ENCODE peak calls at places on chromosomes 3 and 15, in four cellular contexts. One of them, this sample, is unnamed.

GRCh38 chr3:278300-279064 is 81.9 kb downstream of the CHL1 start:
- DNase-seq in ascending aorta: no peak
- DNase-seq in right atrium auricular region: no peak
- DNase-seq in ovary: no peak
- DNase-seq in this sample: no peak

GRCh38 chr15:63380828-63381282 is 791 bp downstream of the CA12 start:
- DNase-seq in ascending aorta: no peak
- DNase-seq in right atrium auricular region: no peak
- DNase-seq in ovary: no peak
- DNase-seq in this sample: no peak

GRCh38 chr3:355622-356021 is 159.1 kb downstream of the CHL1 start:
- DNase-seq in ascending aorta: no peak
- DNase-seq in right atrium auricular region: no peak
- DNase-seq in ovary: peak; percentile 25
- DNase-seq in this sample: no peak

GRCh38 chr3:129602730-129603560 is 3.5 kb downstream of the PLXND1 start:
- DNase-seq in ascending aorta: peak; percentile 53
- DNase-seq in right atrium auricular region: peak; percentile 92
- DNase-seq in ovary: peak; percentile 83
- DNase-seq in this sample: peak; percentile 74

GRCh38 chr15:87227846-87228245 is 1028.7 kb downstream of the NTRK3 start:
- DNase-seq in ascending aorta: no peak
- DNase-seq in right atrium auricular region: no peak
- DNase-seq in ovary: no peak
- DNase-seq in this sample: no peak

GRCh38 chr15:89492934-89493631 is 3.3 kb downstream of the RHCG start:
- DNase-seq in ascending aorta: no peak
- DNase-seq in right atrium auricular region: no peak
- DNase-seq in ovary: peak; percentile 9
- DNase-seq in this sample: no peak

GRCh38 chr3:130711885-130712284 is 34.7 kb downstream of the PIK3R4 start:
- DNase-seq in ascending aorta: no peak
- DNase-seq in right atrium auricular region: no peak
- DNase-seq in ovary: no peak
- DNase-seq in this sample: peak; percentile 34

GRCh38 chr3:88150371-88150770 is 612 bp downstream of the C3orf38 start:
- DNase-seq in ascending aorta: no peak
- DNase-seq in right atrium auricular region: no peak
- DNase-seq in ovary: no peak
- DNase-seq in this sample: no peak

GRCh38 chr15:93166675-93167074 is 77.7 kb upstream of the RGMA start:
- DNase-seq in ascending aorta: no peak
- DNase-seq in right atrium auricular region: no peak
- DNase-seq in ovary: no peak
- DNase-seq in this sample: no peak

GRCh38 chr15:90762109-90762508 is 45.0 kb downstream of the BLM start:
- DNase-seq in ascending aorta: peak; percentile 59
- DNase-seq in right atrium auricular region: peak; percentile 88
- DNase-seq in ovary: peak; percentile 18
- DNase-seq in this sample: no peak

GRCh38 chr3:50572158-50572557 is 2.8 kb downstream of the HEMK1 start:
- DNase-seq in ascending aorta: no peak
- DNase-seq in right atrium auricular region: peak; percentile 85
- DNase-seq in ovary: peak; percentile 79
- DNase-seq in this sample: no peak

GRCh38 chr3:129305592-129306091 is 27.0 kb downstream of the HMCES start:
- DNase-seq in ascending aorta: peak; percentile 90
- DNase-seq in right atrium auricular region: peak; percentile 93
- DNase-seq in ovary: peak; percentile 93
- DNase-seq in this sample: no peak

GRCh38 chr3:189355481-189356201 is 183.9 kb downstream of the TPRG1 start:
- DNase-seq in ascending aorta: no peak
- DNase-seq in right atrium auricular region: no peak
- DNase-seq in ovary: no peak
- DNase-seq in this sample: no peak

GRCh38 chr3:121974601-121975111 is 47.4 kb downstream of the ILDR1 start:
- DNase-seq in ascending aorta: no peak
- DNase-seq in right atrium auricular region: no peak
- DNase-seq in ovary: no peak
- DNase-seq in this sample: no peak

GRCh38 chr3:62370112-62371031 is 3.0 kb downstream of the FEZF2 start:
- DNase-seq in ascending aorta: no peak
- DNase-seq in right atrium auricular region: no peak
- DNase-seq in ovary: no peak
- DNase-seq in this sample: no peak

GRCh38 chr3:187040637-187041361 is 98.5 kb downstream of the RPL39L start:
- DNase-seq in ascending aorta: no peak
- DNase-seq in right atrium auricular region: no peak
- DNase-seq in ovary: no peak
- DNase-seq in this sample: peak; percentile 10

GRCh38 chr3:171811059-171811912 is 1.0 kb upstream of the PLD1 start:
- DNase-seq in ascending aorta: no peak
- DNase-seq in right atrium auricular region: peak; percentile 71
- DNase-seq in ovary: peak; percentile 50
- DNase-seq in this sample: peak; percentile 100
- H3K4me3 ChIP-seq in ascending aorta: peak overlapping the region; percentile 69
- H3K4me3 ChIP-seq in right atrium auricular region: no peak overlapping the region
- H3K4me3 ChIP-seq in ovary: no peak overlapping the region
- H3K4me3 ChIP-seq in this sample: peak overlapping the region; percentile 74

GRCh38 chr3:146817705-146818104 is 212.6 kb upstream of the PLSCR5 start:
- DNase-seq in ascending aorta: no peak
- DNase-seq in right atrium auricular region: no peak
- DNase-seq in ovary: no peak
- DNase-seq in this sample: no peak
- TF ChIP-seq CTCF in ascending aorta: no peak
- TF ChIP-seq CTCF in right atrium auricular region: peak; percentile 60
- TF ChIP-seq CTCF in ovary: no peak
- TF ChIP-seq CTCF in this sample: peak; percentile 16

DNA sequence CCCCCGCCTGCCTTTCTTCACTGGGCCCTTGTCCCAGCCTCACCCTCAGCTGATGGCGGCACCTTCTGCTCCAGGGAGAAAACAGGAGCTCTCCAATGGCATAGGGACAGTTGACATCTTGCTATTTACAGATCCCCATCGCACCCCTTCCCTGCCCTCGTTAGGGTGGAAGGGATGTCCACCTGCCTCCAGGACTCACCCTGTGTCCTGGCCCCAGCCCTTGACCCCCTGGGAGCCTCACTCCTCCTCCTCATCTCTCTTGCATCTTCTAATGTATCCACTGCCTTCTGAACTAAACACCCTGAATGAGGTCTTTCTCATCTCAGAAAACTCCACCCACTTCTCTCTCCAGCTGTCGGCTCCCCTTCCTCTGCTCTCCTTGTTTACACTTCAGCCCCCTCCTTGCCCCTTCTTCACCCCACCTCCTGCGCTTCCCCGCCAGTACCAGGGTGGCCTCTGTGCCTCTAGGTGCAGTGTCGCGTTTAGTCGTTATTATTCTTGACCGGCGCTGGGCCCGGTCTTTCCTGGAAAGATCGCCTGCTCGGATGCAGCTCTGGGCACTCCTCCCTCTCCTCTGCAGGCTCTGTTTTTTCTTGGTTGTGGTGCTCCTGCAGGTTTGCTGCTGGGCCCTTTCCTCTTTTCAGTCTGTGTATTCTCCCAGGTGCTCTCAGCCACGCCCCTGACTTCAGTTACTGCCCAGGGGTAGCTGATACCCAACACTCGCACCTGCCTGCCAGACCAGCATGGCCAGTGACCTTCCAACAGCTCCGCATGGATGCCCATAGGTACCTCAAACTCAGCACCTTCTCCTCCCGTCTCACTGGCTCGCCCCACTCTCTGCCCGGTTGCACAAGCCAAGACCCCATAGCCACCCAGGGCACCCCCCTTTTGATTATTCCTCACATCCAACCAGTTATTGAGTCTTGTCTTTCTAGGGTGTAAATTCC is 42.9 kb downstream of the PML start:
- DNase-seq in ascending aorta: no peak
- DNase-seq in right atrium auricular region: no peak
- DNase-seq in ovary: no peak
- DNase-seq in this sample: no peak
- H3K4me3 ChIP-seq in ascending aorta: no peak overlapping the region
- H3K4me3 ChIP-seq in right atrium auricular region: no peak overlapping the region
- H3K4me3 ChIP-seq in ovary: no peak overlapping the region
- H3K4me3 ChIP-seq in this sample: no peak overlapping the region

GRCh38 chr3:11770477-11771381 is 76.0 kb downstream of the TAMM41 start:
- DNase-seq in ascending aorta: peak; percentile 59
- DNase-seq in right atrium auricular region: peak; percentile 71
- DNase-seq in ovary: peak; percentile 43
- DNase-seq in this sample: peak; percentile 56

GRCh38 chr3:11778248-11778647 is 68.4 kb downstream of the TAMM41 start:
- DNase-seq in ascending aorta: no peak
- DNase-seq in right atrium auricular region: no peak
- DNase-seq in ovary: no peak
- DNase-seq in this sample: no peak

GRCh38 chr3:11775493-11775892 is 71.2 kb downstream of the TAMM41 start:
- DNase-seq in ascending aorta: no peak
- DNase-seq in right atrium auricular region: no peak
- DNase-seq in ovary: no peak
- DNase-seq in this sample: no peak

GRCh38 chr3:11776346-11776745 is 70.3 kb downstream of the TAMM41 start:
- DNase-seq in ascending aorta: no peak
- DNase-seq in right atrium auricular region: no peak
- DNase-seq in ovary: no peak
- DNase-seq in this sample: no peak

GRCh38 chr3:11774296-11774877 is 72.3 kb downstream of the TAMM41 start:
- DNase-seq in ascending aorta: no peak
- DNase-seq in right atrium auricular region: no peak
- DNase-seq in ovary: no peak
- DNase-seq in this sample: no peak
- TF ChIP-seq CTCF in ascending aorta: no peak
- TF ChIP-seq CTCF in right atrium auricular region: peak; percentile 30
- TF ChIP-seq CTCF in ovary: no peak
- TF ChIP-seq CTCF in this sample: peak; percentile 61

GRCh38 chr3:108097326-108098035 is 6.7 kb upstream of the CD47 start:
- DNase-seq in ascending aorta: no peak
- DNase-seq in right atrium auricular region: no peak
- DNase-seq in ovary: no peak
- DNase-seq in this sample: no peak
- H3K4me3 ChIP-seq in ascending aorta: no peak overlapping the region
- H3K4me3 ChIP-seq in right atrium auricular region: no peak overlapping the region
- H3K4me3 ChIP-seq in ovary: no peak overlapping the region
- H3K4me3 ChIP-seq in this sample: no peak overlapping the region

DNA sequence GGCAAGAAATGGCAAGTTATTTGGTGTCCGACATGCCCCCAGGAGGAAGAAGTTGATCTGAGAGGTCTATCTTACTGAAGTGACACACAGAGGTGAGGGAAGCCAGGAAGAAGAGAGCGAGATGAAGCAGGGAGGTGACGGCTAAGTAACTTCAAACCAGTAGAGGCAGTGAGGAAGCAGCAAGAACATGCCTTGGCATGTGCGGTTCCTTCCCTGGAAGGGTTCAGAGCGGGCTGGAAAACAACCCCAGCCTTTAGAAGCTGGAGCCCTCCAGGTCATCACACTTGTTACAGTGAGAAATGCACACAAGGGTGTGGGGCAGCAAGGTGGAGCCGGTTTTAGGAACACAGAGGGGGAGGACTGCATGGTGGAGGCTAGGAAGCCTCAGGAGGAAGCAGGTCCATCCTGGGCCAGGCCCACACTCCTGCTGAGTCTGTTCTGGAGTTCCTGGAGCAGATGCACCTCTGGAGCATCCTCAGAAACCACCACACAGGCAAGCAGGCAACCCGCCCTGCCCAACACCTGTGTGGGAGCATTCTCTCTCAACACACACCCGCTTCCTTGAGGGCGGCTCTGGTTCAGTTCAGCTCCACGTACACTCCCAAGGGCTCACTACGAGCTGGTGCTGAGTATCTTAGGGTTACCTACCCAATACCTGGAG is 47.1 kb downstream of the POC1A start:
- DNase-seq in ascending aorta: no peak
- DNase-seq in right atrium auricular region: no peak
- DNase-seq in ovary: no peak
- DNase-seq in this sample: no peak
- TF ChIP-seq CTCF in ascending aorta: no peak
- TF ChIP-seq CTCF in right atrium auricular region: no peak
- TF ChIP-seq CTCF in ovary: no peak
- TF ChIP-seq CTCF in this sample: no peak

GRCh38 chr15:80966431-80967197 is 23.0 kb downstream of the MESD start:
- DNase-seq in ascending aorta: no peak
- DNase-seq in right atrium auricular region: peak; percentile 48
- DNase-seq in ovary: no peak
- DNase-seq in this sample: no peak

GRCh38 chr15:80967991-80968510 is 21.6 kb downstream of the MESD start:
- DNase-seq in ascending aorta: no peak
- DNase-seq in right atrium auricular region: peak; percentile 42
- DNase-seq in ovary: no peak
- DNase-seq in this sample: no peak

GRCh38 chr15:80970018-80970657 is 19.5 kb downstream of the MESD start:
- DNase-seq in ascending aorta: no peak
- DNase-seq in right atrium auricular region: peak; percentile 68
- DNase-seq in ovary: peak; percentile 71
- DNase-seq in this sample: no peak

GRCh38 chr15:80969316-80969715 is 20.3 kb downstream of the MESD start:
- DNase-seq in ascending aorta: no peak
- DNase-seq in right atrium auricular region: peak; percentile 54
- DNase-seq in ovary: no peak
- DNase-seq in this sample: no peak

GRCh38 chr15:80967451-80967850 is 22.2 kb downstream of the MESD start:
- DNase-seq in ascending aorta: no peak
- DNase-seq in right atrium auricular region: peak; percentile 44
- DNase-seq in ovary: no peak
- DNase-seq in this sample: no peak
- H3K4me3 ChIP-seq in ascending aorta: no peak overlapping the region
- H3K4me3 ChIP-seq in right atrium auricular region: no peak overlapping the region
- H3K4me3 ChIP-seq in ovary: no peak overlapping the region
- H3K4me3 ChIP-seq in this sample: no peak overlapping the region

GRCh38 chr3:120795017-120795648 is 52.6 kb downstream of the GTF2E1 start:
- DNase-seq in ascending aorta: no peak
- DNase-seq in right atrium auricular region: peak; percentile 82
- DNase-seq in ovary: peak; percentile 76
- DNase-seq in this sample: no peak
- TF ChIP-seq CTCF in ascending aorta: peak; percentile 54
- TF ChIP-seq CTCF in right atrium auricular region: peak; percentile 86
- TF ChIP-seq CTCF in ovary: peak; percentile 27
- TF ChIP-seq CTCF in this sample: peak; percentile 75